ENCODE peak calls at places on chromosomes 3 and 15, in nine cellular contexts. O is body of pancreas, P is transverse colon, K is fibroblast of lung, B is cardiac muscle cell, Q is foreskin fibroblast, M is pancreas, S is NB4, D is ovary. W is an unnamed sample.
A peak's percentile ranks its signal among the peaks of the same experiment; 100 is the strongest.

GRCh38 chr15:68053997-68054657 is at the start of gene PIAS1:
- DNase-seq in B (peak; percentile 95), S (peak; percentile 93), K (peak; percentile 87), D (peak; percentile 95), P (peak; percentile 95), O (peak; percentile 95), Q (peak; percentile 96), M (peak; percentile 95), W (peak; percentile 98)

GRCh38 chr3:74301058-74301457 is 313.4 kb downstream of the CNTN3 start:
- DNase-seq in Q (no peak), M (no peak), O (no peak), K (no peak), B (no peak), P (no peak), D (no peak), S (no peak), W (no peak)

GRCh38 chr3:189563841-189564563 is 67.2 kb upstream of the TP63 start:
- DNase-seq in O (no peak), B (peak; percentile 84), Q (peak; percentile 18), S (peak; percentile 11), D (no peak), M (no peak), P (no peak), K (peak; percentile 51), W (no peak)

GRCh38 chr15:71332605-71333004 is 217.3 kb downstream of the THSD4 start:
- DNase-seq in M (no peak), S (no peak), Q (peak; percentile 65), K (peak; percentile 61), P (no peak), D (no peak), B (no peak), O (no peak), W (no peak)

GRCh38 chr3:128486692-128487537 is 6.1 kb downstream of the GATA2 start:
- DNase-seq in K (no peak), O (no peak), M (peak; percentile 51), Q (peak; percentile 66), B (peak; percentile 61), S (no peak), D (no peak), P (no peak), W (no peak)

GRCh38 chr3:72255191-72255590 is 470.2 kb upstream of the PROK2 start:
- DNase-seq in M (peak; percentile 27), K (peak; percentile 41), B (peak; percentile 55), P (peak; percentile 42), D (no peak), Q (peak; percentile 49), O (peak; percentile 23), S (no peak), W (no peak)

GRCh38 chr3:181362378-181362777 is 349.3 kb upstream of the SOX2 start:
- DNase-seq in K (no peak), P (no peak), M (no peak), D (no peak), O (no peak), B (no peak), S (no peak), Q (no peak), W (no peak)

GRCh38 chr15:41865490-41866055 is 26.9 kb downstream of the PLA2G4B start:
- DNase-seq in K (no peak), O (no peak), B (no peak), M (no peak), Q (no peak), D (no peak), P (no peak), S (no peak), W (no peak)

GRCh38 chr3:194212021-194212868 is 76.3 kb downstream of the HES1 start:
- DNase-seq in B (no peak), D (no peak), O (no peak), M (no peak), P (no peak), Q (no peak), S (no peak), K (no peak), W (no peak)

GRCh38 chr3:163779396-163780344 is 1298.6 kb downstream of the SI start:
- DNase-seq in S (no peak), B (no peak), Q (no peak), M (no peak), P (no peak), O (no peak), K (no peak), D (no peak), W (no peak)

GRCh38 chr15:89785064-89785770 is 9.1 kb downstream of the MESP2 start:
- DNase-seq in M (peak; percentile 30), B (no peak), P (peak; percentile 87), D (no peak), K (no peak), O (no peak), S (no peak), Q (no peak), W (peak; percentile 42)

GRCh38 chr3:38039899-38040261 is 872 bp downstream of the DLEC1 start:
- DNase-seq in M (no peak), O (no peak), B (peak; percentile 54), S (peak; percentile 83), Q (peak; percentile 74), D (peak; percentile 58), K (peak; percentile 60), P (peak; percentile 80), W (peak; percentile 67)
- TF ChIP-seq CTCF in M (no peak), O (no peak), B (peak; percentile 31), S (peak; percentile 32), Q (peak; percentile 21), D (no peak), K (peak; percentile 53), P (peak; percentile 22), W (peak; percentile 11)

GRCh38 chr15:69160976-69161877 is 792 bp downstream of the GLCE start:
- DNase-seq in D (peak; percentile 55), M (peak; percentile 36), P (peak; percentile 51), K (peak; percentile 36), S (peak; percentile 40), O (peak; percentile 35), B (peak; percentile 44), Q (peak; percentile 67), W (peak; percentile 64)
- TF ChIP-seq CTCF in D (no peak), M (no peak), P (no peak), K (peak; percentile 44), S (no peak), O (no peak), B (peak; percentile 42), Q (peak; percentile 55), W (peak; percentile 16)

GRCh38 chr3:45048244-45048643 is 22.1 kb downstream of the CLEC3B start:
- DNase-seq in D (no peak), M (no peak), S (no peak), Q (peak; percentile 56), O (no peak), B (no peak), K (no peak), P (no peak), W (no peak)

GRCh38 chr3:45041666-45042065 is 15.6 kb downstream of the CLEC3B start:
- DNase-seq in O (no peak), M (no peak), B (no peak), S (peak; percentile 16), Q (peak; percentile 20), P (no peak), K (no peak), D (no peak), W (no peak)

GRCh38 chr3:45038096-45038455 is 12.0 kb downstream of the CLEC3B start:
- DNase-seq in K (no peak), D (no peak), M (no peak), O (no peak), S (no peak), P (no peak), Q (no peak), B (no peak), W (no peak)

GRCh38 chr3:45042162-45042561 is 16.1 kb downstream of the CLEC3B start:
- DNase-seq in M (no peak), K (no peak), O (no peak), P (no peak), Q (no peak), B (no peak), D (no peak), S (peak; percentile 33), W (no peak)

DNA sequence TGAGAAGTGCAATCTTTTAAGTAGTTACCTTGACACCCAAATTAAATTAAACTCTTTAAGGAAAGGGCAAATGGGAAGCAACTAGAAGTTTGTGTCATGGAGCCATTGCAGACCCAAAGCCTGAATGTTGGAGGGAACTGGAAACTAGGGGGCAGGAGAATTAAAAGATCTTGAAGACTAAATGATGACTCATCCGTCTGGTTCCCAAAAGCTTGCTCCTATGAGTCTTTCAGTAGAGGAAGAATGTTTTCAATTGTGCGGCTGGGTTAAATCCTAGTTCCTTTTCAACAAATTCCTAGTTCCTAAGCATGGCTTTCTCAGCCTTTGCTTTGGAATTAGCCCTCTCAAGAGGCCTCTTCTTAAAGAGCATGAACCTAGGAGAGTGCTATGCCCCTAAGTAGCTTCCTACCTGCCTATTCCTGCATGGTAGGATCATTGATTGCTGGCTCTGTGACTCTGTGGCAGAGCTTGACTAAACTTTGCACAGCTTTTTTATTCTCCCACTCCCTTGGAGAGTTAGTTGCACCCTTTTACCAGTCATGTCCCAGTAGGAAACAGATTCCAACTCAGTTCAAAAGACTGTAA is 17.7 kb downstream of the CLEC3B start:
- DNase-seq in K (peak; percentile 93), Q (peak; percentile 91), M (no peak), P (no peak), O (no peak), S (peak; percentile 78), D (no peak), B (peak; percentile 80), W (no peak)
- TF ChIP-seq CTCF in K (peak; percentile 53), Q (peak; percentile 30), M (no peak), P (no peak), O (no peak), S (no peak), D (no peak), B (peak; percentile 32), W (no peak)

GRCh38 chr15:40249477-40250303 is 10.8 kb downstream of the PAK6 start:
- DNase-seq in B (peak; percentile 26), D (no peak), M (no peak), K (no peak), S (no peak), O (no peak), P (no peak), Q (peak; percentile 63), W (peak; percentile 32)

GRCh38 chr15:40250304-40250656 is 11.4 kb downstream of the PAK6 start:
- DNase-seq in D (no peak), S (no peak), B (no peak), P (no peak), K (no peak), Q (no peak), M (no peak), O (no peak), W (no peak)

GRCh38 chr15:40252141-40252437 is 13.2 kb downstream of the PAK6 start:
- DNase-seq in P (no peak), D (no peak), S (no peak), M (no peak), O (peak; percentile 28), B (no peak), K (no peak), Q (no peak), W (no peak)

GRCh38 chr15:40251455-40252140 is 12.7 kb downstream of the PAK6 start:
- DNase-seq in D (no peak), B (no peak), P (no peak), S (no peak), O (no peak), K (no peak), Q (no peak), M (no peak), W (peak; percentile 46)

GRCh38 chr15:40250771-40251454 is 12.1 kb downstream of the PAK6 start:
- DNase-seq in K (no peak), S (no peak), B (no peak), Q (no peak), O (no peak), M (no peak), P (no peak), D (no peak), W (no peak)
- TF ChIP-seq CTCF in K (no peak), S (no peak), B (no peak), Q (no peak), O (no peak), M (no peak), P (no peak), D (no peak), W (no peak)